ENCODE peak calls at places on chromosomes 13 and 19, in five cellular contexts. J is K562, Y is SK-N-SH, O is HCT116, X is HepG2. M is an unnamed sample.

GRCh38 chr13:51259359-51259645 is 37.1 kb downstream of the FAM124A start:
- DNase-seq in Y (no peak), O (no peak), X (no peak), J (no peak), M (no peak)

GRCh38 chr19:46859637-46860124 is 1.1 kb upstream of the ARHGAP35 start:
- DNase-seq in X (peak), O (no peak), J (peak), Y (peak), M (no peak)

GRCh38 chr13:37715606-37716015 is 117.0 kb upstream of the POSTN start:
- DNase-seq in J (no peak), X (no peak), O (no peak), Y (no peak), M (no peak)

GRCh38 chr19:47032171-47032811 is 12.7 kb downstream of the NPAS1 start:
- DNase-seq in J (peak), O (peak), X (no peak), Y (peak), M (no peak)

GRCh38 chr13:32748305-32748704 is 162.1 kb downstream of the PDS5B start:
- DNase-seq in X (no peak), Y (no peak), J (no peak), O (no peak), M (no peak)

GRCh38 chr19:18464646-18465045 is 26.7 kb upstream of the ISYNA1 start:
- DNase-seq in O (no peak), J (no peak), X (peak), Y (no peak), M (no peak)

GRCh38 chr13:49820591-49821215 is 28.2 kb upstream of the KPNA3 start:
- DNase-seq in Y (no peak), J (no peak), X (peak), O (no peak), M (no peak)

GRCh38 chr19:14786421-14786851 is 8.1 kb upstream of the ADGRE2 start:
- DNase-seq in J (peak), Y (peak), O (no peak), X (no peak), M (no peak)

GRCh38 chr19:46427518-46427917 is 1.2 kb downstream of the PNMA8C start:
- DNase-seq in J (no peak), O (no peak), Y (no peak), X (no peak), M (no peak)

GRCh38 chr19:36771275-36772231 is 1.1 kb downstream of the ZNF850 start:
- DNase-seq in J (peak), O (no peak), Y (peak), X (peak), M (peak)

GRCh38 chr13:113551081-113552000 is 33.2 kb upstream of the TFDP1 start:
- DNase-seq in Y (peak), X (no peak), O (no peak), J (no peak), M (no peak)

GRCh38 chr19:8641908-8642547 is 11.6 kb downstream of the NFILZ start:
- DNase-seq in Y (peak), J (peak), X (peak), O (peak), M (no peak)

GRCh38 chr13:106376411-106377112 is 158.9 kb downstream of the EFNB2 start:
- DNase-seq in O (peak), Y (no peak), J (no peak), X (no peak), M (peak)
- TF ChIP-seq CTCF in O (peak), Y (peak), J (peak), X (no peak), M (peak)

GRCh38 chr19:3336680-3337523 is 29.5 kb upstream of the NFIC start:
- DNase-seq in J (no peak), Y (peak), O (no peak), X (peak), M (no peak)

GRCh38 chr19:3333662-3334061 is 32.7 kb upstream of the NFIC start:
- DNase-seq in Y (no peak), X (no peak), O (no peak), J (no peak), M (no peak)

GRCh38 chr19:3333020-3333583 is 33.3 kb upstream of the NFIC start:
- DNase-seq in X (no peak), O (no peak), Y (no peak), J (no peak), M (no peak)

GRCh38 chr19:3336351-3336679 is 30.1 kb upstream of the NFIC start:
- DNase-seq in O (no peak), Y (no peak), X (no peak), J (no peak), M (no peak)

GRCh38 chr19:3335431-3336350 is 30.7 kb upstream of the NFIC start:
- DNase-seq in J (no peak), Y (no peak), X (no peak), O (no peak), M (no peak)
- TF ChIP-seq SIN3A in J (no peak), Y (no peak), X (no peak), O (no peak), M (no peak)

GRCh38 chr19:3851254-3852176 is 17.3 kb downstream of the ZFR2 start:
- DNase-seq in O (peak), X (no peak), J (no peak), Y (no peak), M (no peak)

GRCh38 chr19:3850320-3850972 is 18.4 kb downstream of the ZFR2 start:
- DNase-seq in X (no peak), O (no peak), J (no peak), Y (no peak), M (no peak)

GRCh38 chr19:3852177-3852511 is 16.7 kb downstream of the ZFR2 start:
- DNase-seq in O (no peak), Y (no peak), J (no peak), X (no peak), M (no peak)

GRCh38 chr19:3855321-3855720 is 13.5 kb downstream of the ZFR2 start:
- DNase-seq in O (no peak), X (peak), Y (no peak), J (no peak), M (peak)

DNA sequence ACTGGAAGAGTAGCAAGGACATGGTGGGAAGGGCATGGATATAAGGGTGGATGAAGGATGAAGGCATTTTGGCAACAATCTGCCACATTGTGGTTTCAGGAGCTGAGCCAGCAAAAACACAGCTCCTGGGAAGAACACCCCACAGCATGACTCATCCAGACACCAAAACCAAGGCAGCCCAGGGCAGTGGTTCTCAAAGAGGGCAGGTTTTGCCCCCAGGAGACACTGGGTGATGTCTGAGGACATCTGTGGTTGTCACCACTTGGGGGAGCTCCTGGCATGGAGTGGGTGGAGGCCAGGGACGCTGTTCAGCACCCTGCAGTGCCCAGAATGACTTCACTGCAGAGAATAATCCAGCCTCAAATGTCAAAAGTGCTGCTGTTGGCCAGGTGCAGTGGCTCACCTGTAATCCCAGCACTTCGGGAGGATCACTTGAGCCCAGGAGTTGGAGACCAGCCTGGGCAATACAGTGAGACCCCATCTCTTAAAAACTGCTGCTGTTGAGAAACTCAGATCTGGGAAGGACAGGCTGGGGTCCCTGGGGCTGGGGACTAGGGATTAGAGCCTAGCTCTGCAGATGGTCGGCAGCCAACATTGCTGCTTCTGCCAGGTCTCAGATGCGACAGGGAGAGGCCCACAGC is 16.1 kb downstream of the ZFR2 start:
- DNase-seq in J (peak), O (peak), X (peak), Y (no peak), M (no peak)
- TF ChIP-seq CTCF in J (peak), O (peak), X (peak), Y (peak), M (no peak)

GRCh38 chr13:44312898-44313551 is 60.6 kb upstream of the SERP2 start:
- DNase-seq in Y (no peak), J (no peak), O (peak), X (peak), M (peak)

GRCh38 chr13:44313674-44314073 is 60.0 kb upstream of the SERP2 start:
- DNase-seq in J (peak), O (peak), X (no peak), Y (no peak), M (peak)

GRCh38 chr13:44309771-44310767 is 63.6 kb upstream of the SERP2 start:
- DNase-seq in Y (no peak), X (no peak), O (no peak), J (no peak), M (no peak)

GRCh38 chr13:44312131-44312530 is 61.5 kb upstream of the SERP2 start:
- DNase-seq in O (no peak), Y (no peak), J (no peak), X (no peak), M (no peak)

DNA sequence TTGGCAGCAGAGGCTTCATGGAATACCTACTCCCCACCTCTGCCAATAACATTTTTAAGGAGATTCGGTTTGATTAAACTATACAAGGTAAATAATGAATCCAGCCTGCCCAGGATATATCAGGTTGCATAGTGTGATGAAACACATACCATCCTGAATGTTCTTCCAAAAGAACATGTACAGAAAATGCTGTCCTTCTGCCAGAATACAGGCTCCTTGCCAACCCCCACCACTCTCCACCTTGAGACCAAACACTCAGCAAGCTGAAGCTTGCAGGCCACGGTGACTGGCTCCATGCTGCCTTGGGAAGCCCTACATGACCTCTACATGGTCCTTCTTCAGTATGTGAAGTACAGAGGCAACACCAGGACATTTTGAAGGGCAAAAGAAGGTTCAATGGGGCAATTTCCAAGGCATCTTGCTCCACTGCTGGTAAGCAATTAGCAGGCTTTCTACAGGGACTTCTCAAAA is 62.6 kb upstream of the SERP2 start:
- DNase-seq in Y (no peak), J (no peak), X (no peak), O (no peak), M (no peak)
- TF ChIP-seq SIN3A in Y (no peak), J (no peak), X (no peak), O (no peak), M (no peak)

DNA sequence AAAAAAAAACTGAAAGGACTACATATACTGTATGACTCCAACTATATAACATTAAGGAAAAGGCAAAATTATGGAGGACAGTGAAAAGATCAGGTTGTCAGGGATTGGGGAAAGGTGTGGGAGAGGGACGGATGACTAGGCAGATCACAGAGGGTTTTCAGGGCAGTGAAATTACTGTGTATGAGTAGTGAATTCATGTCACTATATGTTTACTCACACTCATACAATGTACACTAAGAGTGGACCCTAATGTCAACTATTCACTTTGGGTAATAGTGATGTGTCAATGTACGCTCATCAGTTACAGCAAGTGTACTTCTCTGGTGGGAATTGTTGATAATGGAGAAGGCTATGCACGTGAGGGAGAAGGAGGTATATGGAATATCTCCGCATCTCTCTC is 144.3 kb downstream of the ITGBL1 start:
- DNase-seq in Y (no peak), O (no peak), J (no peak), X (no peak), M (no peak)
- TF ChIP-seq CTCF in Y (no peak), O (no peak), J (no peak), X (no peak), M (no peak)

GRCh38 chr13:112066624-112067004 is 335 bp upstream of the SOX1 start:
- DNase-seq in X (no peak), Y (peak), J (no peak), O (no peak), M (no peak)
- TF ChIP-seq SIN3A in X (no peak), Y (no peak), J (no peak), O (no peak), M (no peak)

DNA sequence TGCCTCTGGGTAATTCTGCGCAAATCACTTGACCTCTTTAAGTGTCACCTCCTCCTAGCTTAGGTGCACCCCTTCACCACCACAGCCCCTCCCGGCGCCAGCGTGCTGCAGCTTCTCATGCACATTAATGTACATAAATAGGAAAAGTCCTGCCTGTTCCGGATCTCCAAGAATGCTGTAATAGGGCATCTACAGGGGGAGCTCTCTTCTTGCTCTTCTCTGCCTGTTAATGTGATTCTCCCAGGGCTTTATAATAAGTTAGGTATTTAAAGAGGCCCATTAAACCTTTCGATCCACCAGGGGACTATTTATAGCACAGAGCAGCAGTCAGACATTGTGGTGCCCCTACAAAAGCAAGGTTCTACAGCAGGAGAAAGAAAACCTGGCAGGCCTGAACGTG is 35.3 kb downstream of the SOX1 start:
- DNase-seq in X (peak), Y (no peak), J (no peak), O (peak), M (no peak)
- TF ChIP-seq CTCF in X (no peak), Y (peak), J (peak), O (peak), M (no peak)

GRCh38 chr13:109957875-109958274 is 171.5 kb upstream of the IRS2 start:
- DNase-seq in Y (no peak), J (no peak), O (no peak), X (no peak), M (no peak)
- TF ChIP-seq SIN3A in Y (no peak), J (no peak), O (no peak), X (no peak), M (no peak)

DNA sequence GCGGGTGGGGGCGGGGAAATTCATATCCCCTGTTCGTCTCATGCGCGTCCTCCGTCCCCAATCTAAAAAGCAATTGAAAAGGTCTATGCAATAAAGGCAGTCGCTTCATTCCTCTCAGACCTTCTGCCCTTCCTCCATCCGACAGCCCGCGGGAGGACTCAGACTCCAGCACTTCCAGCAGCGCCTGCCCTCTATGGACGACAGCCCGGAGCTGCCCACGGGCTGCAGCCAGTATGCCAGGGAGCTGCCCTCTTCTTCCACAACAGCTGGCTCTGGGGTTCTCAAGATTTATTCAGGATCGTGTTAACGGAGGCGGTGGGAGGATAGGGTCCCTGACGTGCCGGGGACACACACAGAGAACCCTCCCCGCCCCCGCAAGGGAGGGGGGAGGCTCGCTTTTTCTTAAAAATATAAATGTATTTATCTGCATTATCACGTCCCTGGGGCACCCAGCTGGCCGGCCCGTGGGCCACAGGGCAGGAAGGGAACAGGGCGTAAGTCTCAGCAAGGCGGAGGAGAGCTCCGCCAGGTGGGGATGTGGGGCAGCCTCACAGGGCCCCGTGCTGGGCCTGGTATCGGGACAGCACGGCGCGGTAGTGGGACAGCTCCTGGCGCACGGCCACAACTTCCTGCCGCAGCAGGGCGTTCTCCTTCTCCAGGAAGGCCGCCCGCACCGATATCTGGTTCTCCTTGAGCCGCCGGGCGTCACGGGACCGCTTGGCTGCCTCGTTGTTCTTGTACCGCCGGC is 6.7 kb downstream of the DBP start:
- DNase-seq in J (no peak), O (no peak), X (no peak), Y (no peak), M (no peak)
- TF ChIP-seq CTCF in J (no peak), O (no peak), X (no peak), Y (no peak), M (no peak)

M was measured in Panc1.